ENCODE peak calls at places on chromosomes 4 and X, in four cellular contexts. One of them, this sample, is unnamed.

GRCh38 chr4:128519163-128519810 is 231.7 kb upstream of the PGRMC2 start:
- DNase-seq in K562: no peak
- DNase-seq in GM12878: no peak
- DNase-seq in HepG2: no peak
- DNase-seq in this sample: no peak

GRCh38 chr4:8345053-8345945 is 75.7 kb downstream of the HTRA3 start:
- DNase-seq in K562: no peak
- DNase-seq in GM12878: no peak
- DNase-seq in HepG2: no peak
- DNase-seq in this sample: no peak

GRCh38 chr4:16126714-16127113 is 42.9 kb upstream of the PROM1 start:
- DNase-seq in K562: no peak
- DNase-seq in GM12878: no peak
- DNase-seq in HepG2: no peak
- DNase-seq in this sample: no peak

GRCh38 chr4:112633477-112634235 is 3.1 kb downstream of the ZGRF1 start:
- DNase-seq in K562: peak
- DNase-seq in GM12878: peak
- DNase-seq in HepG2: peak
- DNase-seq in this sample: peak

GRCh38 chrX:67437821-67438220 is 106.0 kb upstream of the AR start:
- DNase-seq in K562: no peak
- DNase-seq in GM12878: no peak
- DNase-seq in HepG2: no peak
- DNase-seq in this sample: no peak

GRCh38 chr4:114688063-114688462 is 89.5 kb downstream of the UGT8 start:
- DNase-seq in K562: no peak
- DNase-seq in GM12878: no peak
- DNase-seq in HepG2: no peak
- DNase-seq in this sample: no peak

GRCh38 chr4:140691369-140691768 is 64.8 kb downstream of the TBC1D9 start:
- DNase-seq in K562: no peak
- DNase-seq in GM12878: no peak
- DNase-seq in HepG2: peak
- DNase-seq in this sample: no peak

GRCh38 chr4:177010421-177010820 is 217.7 kb upstream of the VEGFC start:
- DNase-seq in K562: no peak
- DNase-seq in GM12878: no peak
- DNase-seq in HepG2: no peak
- DNase-seq in this sample: no peak

GRCh38 chr4:48704091-48704802 is 75.8 kb downstream of the FRYL start:
- DNase-seq in K562: no peak
- DNase-seq in GM12878: no peak
- DNase-seq in HepG2: no peak
- DNase-seq in this sample: no peak

GRCh38 chrX:95885074-95885473 is 799.6 kb upstream of the DIAPH2 start:
- DNase-seq in K562: no peak
- DNase-seq in GM12878: no peak
- DNase-seq in HepG2: no peak
- DNase-seq in this sample: no peak

GRCh38 chr4:45939056-45939455 is 184.8 kb downstream of the GABRG1 start:
- DNase-seq in K562: no peak
- DNase-seq in GM12878: no peak
- DNase-seq in HepG2: no peak
- DNase-seq in this sample: no peak

GRCh38 chr4:113052379-113052951 is 3.0 kb downstream of the ANK2 start:
- DNase-seq in K562: peak
- DNase-seq in GM12878: peak
- DNase-seq in HepG2: no peak
- DNase-seq in this sample: no peak

DNA sequence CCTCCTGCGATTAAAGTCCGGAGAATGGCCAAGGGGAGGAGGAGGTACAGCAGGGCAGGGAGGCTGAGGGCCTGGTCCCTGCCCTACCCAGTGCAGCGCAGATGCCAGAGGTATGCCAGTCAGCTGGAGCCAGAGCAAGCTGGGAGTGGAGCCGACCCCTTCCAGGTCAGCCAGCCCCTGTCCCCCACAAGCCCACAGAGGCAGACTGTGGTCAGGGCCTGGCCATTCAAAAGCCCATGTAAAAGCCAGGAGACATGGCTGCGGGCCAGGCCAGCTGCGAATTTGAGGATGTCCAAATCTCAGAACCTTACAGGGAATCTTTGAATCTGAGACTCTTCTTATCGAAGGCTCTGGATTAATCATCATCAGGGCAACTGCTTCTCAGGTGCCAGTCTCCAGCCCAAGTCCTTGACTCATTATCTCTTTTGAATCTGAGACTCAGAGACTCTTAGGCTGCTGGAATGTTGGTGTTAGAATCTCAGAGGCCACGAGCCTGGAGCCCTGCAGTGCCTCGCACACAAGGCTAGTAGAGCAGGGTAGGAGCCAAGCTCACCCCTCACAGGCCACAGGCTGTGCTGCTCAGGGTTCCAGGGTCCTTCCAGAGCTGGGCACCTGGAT is 572 bp downstream of the IQSEC2 start:
- DNase-seq in K562: no peak
- DNase-seq in GM12878: no peak
- DNase-seq in HepG2: no peak
- DNase-seq in this sample: no peak
- TF ChIP-seq FOXK2 in K562: no peak
- TF ChIP-seq FOXK2 in GM12878: no peak
- TF ChIP-seq FOXK2 in HepG2: no peak
- TF ChIP-seq FOXK2 in this sample: no peak

GRCh38 chrX:57985951-57986350 is 75.7 kb upstream of the ZXDA start:
- DNase-seq in K562: no peak
- DNase-seq in GM12878: no peak
- DNase-seq in HepG2: no peak
- DNase-seq in this sample: no peak

GRCh38 chrX:57984620-57985019 is 74.4 kb upstream of the ZXDA start:
- DNase-seq in K562: no peak
- DNase-seq in GM12878: no peak
- DNase-seq in HepG2: no peak
- DNase-seq in this sample: no peak
- TF ChIP-seq FOXK2 in K562: no peak
- TF ChIP-seq FOXK2 in GM12878: no peak
- TF ChIP-seq FOXK2 in HepG2: no peak
- TF ChIP-seq FOXK2 in this sample: no peak

GRCh38 chrX:55132416-55132815 is 43.6 kb downstream of the PAGE2 start:
- DNase-seq in K562: no peak
- DNase-seq in GM12878: no peak
- DNase-seq in HepG2: no peak
- DNase-seq in this sample: no peak

GRCh38 chrX:55127692-55128091 is 38.9 kb downstream of the PAGE2 start:
- DNase-seq in K562: no peak
- DNase-seq in GM12878: no peak
- DNase-seq in HepG2: no peak
- DNase-seq in this sample: no peak
- TF ChIP-seq FOXK2 in K562: no peak
- TF ChIP-seq FOXK2 in GM12878: no peak
- TF ChIP-seq FOXK2 in HepG2: no peak
- TF ChIP-seq FOXK2 in this sample: no peak

GRCh38 chrX:56728752-56729151 is 291 bp upstream of the NBDY start:
- DNase-seq in K562: peak
- DNase-seq in GM12878: no peak
- DNase-seq in HepG2: no peak
- DNase-seq in this sample: no peak
- TF ChIP-seq FOXK2 in K562: no peak
- TF ChIP-seq FOXK2 in GM12878: no peak
- TF ChIP-seq FOXK2 in HepG2: no peak
- TF ChIP-seq FOXK2 in this sample: no peak

GRCh38 chr4:24118031-24118430 is 228.2 kb upstream of the PPARGC1A start:
- DNase-seq in K562: no peak
- DNase-seq in GM12878: no peak
- DNase-seq in HepG2: no peak
- DNase-seq in this sample: no peak
- TF ChIP-seq FOXK2 in K562: no peak
- TF ChIP-seq FOXK2 in GM12878: no peak
- TF ChIP-seq FOXK2 in HepG2: no peak
- TF ChIP-seq FOXK2 in this sample: no peak

GRCh38 chr4:37978509-37978908 is 18.3 kb downstream of the PTTG2 start:
- DNase-seq in K562: no peak
- DNase-seq in GM12878: no peak
- DNase-seq in HepG2: no peak
- DNase-seq in this sample: no peak
- TF ChIP-seq FOXK2 in K562: no peak
- TF ChIP-seq FOXK2 in GM12878: no peak
- TF ChIP-seq FOXK2 in HepG2: no peak
- TF ChIP-seq FOXK2 in this sample: no peak

GRCh38 chrX:116009871-116010710 is 160.5 kb upstream of the AGTR2 start:
- DNase-seq in K562: no peak
- DNase-seq in GM12878: peak
- DNase-seq in HepG2: peak
- DNase-seq in this sample: no peak
- TF ChIP-seq FOXK2 in K562: no peak
- TF ChIP-seq FOXK2 in GM12878: no peak
- TF ChIP-seq FOXK2 in HepG2: no peak
- TF ChIP-seq FOXK2 in this sample: no peak

DNA sequence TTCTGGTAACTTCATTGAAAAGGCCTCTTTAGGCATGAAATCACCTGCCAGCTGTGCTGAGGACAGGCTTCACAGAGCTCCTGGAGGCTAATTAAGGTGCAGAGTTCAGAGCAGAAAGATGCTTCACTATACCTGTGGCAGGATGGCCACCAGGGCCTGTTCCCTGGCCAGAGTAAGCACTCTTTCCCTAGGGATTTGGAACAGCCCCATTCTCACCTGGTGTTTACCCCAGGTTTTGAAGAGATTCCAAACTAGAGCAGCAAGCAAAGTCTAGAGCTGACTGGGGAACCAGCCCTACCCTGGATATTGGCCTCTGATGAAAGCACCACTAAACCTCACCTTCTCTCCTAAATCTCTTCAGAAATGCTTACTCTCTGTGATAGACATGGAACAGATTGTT is 148.8 kb downstream of the PDE5A start:
- DNase-seq in K562: no peak
- DNase-seq in GM12878: no peak
- DNase-seq in HepG2: no peak
- DNase-seq in this sample: no peak
- TF ChIP-seq FOXK2 in K562: no peak
- TF ChIP-seq FOXK2 in GM12878: no peak
- TF ChIP-seq FOXK2 in HepG2: no peak
- TF ChIP-seq FOXK2 in this sample: no peak

DNA sequence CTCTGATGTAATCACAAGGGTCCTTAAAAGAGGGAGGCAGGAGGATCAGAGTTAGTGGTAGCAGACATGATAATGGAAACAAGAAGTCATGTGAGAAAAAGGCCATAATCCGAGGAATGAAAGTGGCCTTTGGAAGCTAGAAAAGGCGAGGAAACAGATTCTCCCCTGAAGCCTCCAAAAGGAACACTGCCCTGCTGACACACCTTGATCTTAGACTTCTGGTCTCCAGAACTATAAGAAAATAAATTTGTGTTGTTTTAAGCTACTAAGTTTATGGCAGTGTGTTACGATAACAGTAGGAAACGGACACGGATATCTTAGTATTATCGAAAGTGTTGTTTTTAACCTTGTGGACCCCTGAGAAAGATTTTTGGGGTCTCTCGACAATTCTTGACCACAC is 24.4 kb downstream of the CLCN3 start:
- DNase-seq in K562: no peak
- DNase-seq in GM12878: no peak
- DNase-seq in HepG2: no peak
- DNase-seq in this sample: no peak
- TF ChIP-seq FOXK2 in K562: no peak
- TF ChIP-seq FOXK2 in GM12878: no peak
- TF ChIP-seq FOXK2 in HepG2: no peak
- TF ChIP-seq FOXK2 in this sample: no peak

This sample was measured in HEK293T.